ENCODE peak calls at places on chromosome 7, in nine cellular contexts. K is transverse colon, G is suprapubic skin, J is sigmoid colon, S is A549, W is stomach, X is SK-N-SH, R is HepG2, I is tibial nerve. O is an unnamed sample.

GRCh38 chr7:69939317-69939716 is 341.0 kb downstream of the AUTS2 start:
- DNase-seq in G (no peak), K (no peak), I (no peak), S (no peak), J (no peak), X (no peak), W (no peak), R (no peak), O (no peak)

GRCh38 chr7:78760620-78761355 is 692.7 kb downstream of the MAGI2 start:
- DNase-seq in S (no peak), X (no peak), G (no peak), K (no peak), J (no peak), I (no peak), R (no peak), W (no peak), O (no peak)

GRCh38 chr7:137443616-137444015 is 100.1 kb upstream of the PTN start:
- DNase-seq in K (no peak), W (no peak), S (no peak), R (no peak), G (no peak), I (no peak), J (no peak), X (no peak), O (no peak)

GRCh38 chr7:30755384-30756154 is 3.6 kb downstream of the INMT start:
- DNase-seq in X (peak; percentile 92), S (no peak), G (no peak), K (no peak), J (peak; percentile 93), W (no peak), I (peak; percentile 24), R (no peak), O (no peak)

GRCh38 chr7:134547738-134548054 is 1.2 kb upstream of the AKR1B15 start:
- DNase-seq in J (peak; percentile 87), X (no peak), R (no peak), I (peak; percentile 55), K (peak; percentile 76), G (no peak), W (peak; percentile 78), S (peak; percentile 97), O (no peak)

GRCh38 chr7:101733713-101734475 is 83.5 kb upstream of the CUX1 start:
- DNase-seq in G (no peak), S (no peak), J (no peak), K (peak; percentile 53), X (peak; percentile 66), R (peak; percentile 57), I (no peak), W (peak; percentile 66), O (no peak)

GRCh38 chr7:126790763-126791162 is 462.0 kb downstream of the GRM8 start:
- DNase-seq in G (no peak), R (no peak), S (no peak), W (no peak), J (no peak), X (no peak), I (no peak), K (no peak), O (no peak)

GRCh38 chr7:85866540-85866939 is 679.7 kb upstream of the SEMA3D start:
- DNase-seq in S (no peak), R (no peak), I (no peak), J (no peak), G (no peak), W (no peak), K (no peak), X (no peak), O (no peak)

GRCh38 chr7:140214075-140214684 is 37.4 kb upstream of the KDM7A start:
- DNase-seq in X (peak; percentile 49), I (no peak), R (peak; percentile 42), G (peak; percentile 83), K (peak; percentile 87), J (no peak), S (no peak), W (peak; percentile 92), O (no peak)

GRCh38 chr7:106345421-106346166 is 60.8 kb upstream of the NAMPT start:
- DNase-seq in J (no peak), K (no peak), R (no peak), S (no peak), I (no peak), G (no peak), X (no peak), W (no peak), O (no peak)

GRCh38 chr7:20206104-20206896 is 10.9 kb downstream of the MACC1 start:
- DNase-seq in G (no peak), R (no peak), I (no peak), W (no peak), K (no peak), S (no peak), J (no peak), X (no peak), O (no peak)

GRCh38 chr7:158078161-158078910 is 509.3 kb downstream of the PTPRN2 start:
- DNase-seq in J (peak; percentile 22), R (no peak), I (no peak), S (no peak), X (peak; percentile 17), G (no peak), W (peak; percentile 10), K (no peak), O (no peak)

GRCh38 chr7:33516634-33517033 is 387.3 kb downstream of the BBS9 start:
- DNase-seq in W (no peak), G (no peak), J (no peak), R (no peak), S (no peak), I (no peak), K (no peak), X (no peak), O (no peak)

DNA sequence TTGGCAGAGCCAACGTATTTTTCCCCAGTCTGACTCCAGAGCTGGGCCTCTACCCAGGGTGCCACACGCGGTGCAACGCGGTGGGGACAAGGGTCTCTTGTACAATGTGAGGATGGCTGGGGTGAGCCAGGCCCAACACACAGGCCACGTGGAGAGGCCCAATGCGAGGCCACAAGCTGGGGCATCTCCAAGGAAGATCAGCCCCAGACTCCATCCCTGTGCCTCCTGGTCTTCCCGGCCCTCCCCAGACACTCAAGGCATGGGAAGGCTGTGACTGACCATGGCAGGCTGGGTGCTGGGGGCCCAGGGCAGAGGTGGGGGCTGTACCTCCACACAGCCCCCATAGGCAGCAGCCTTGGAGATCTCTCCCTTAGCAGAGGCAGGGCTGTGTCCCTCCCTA is 135.3 kb upstream of the FAM20C start:
- DNase-seq in J (peak; percentile 49), R (no peak), G (peak; percentile 26), I (no peak), K (peak; percentile 1), W (no peak), S (no peak), X (no peak), O (no peak)
- TF ChIP-seq EP300 in J (no peak), R (no peak), G (no peak), I (no peak), K (no peak), W (no peak), S (no peak), X (no peak), O (no peak)

DNA sequence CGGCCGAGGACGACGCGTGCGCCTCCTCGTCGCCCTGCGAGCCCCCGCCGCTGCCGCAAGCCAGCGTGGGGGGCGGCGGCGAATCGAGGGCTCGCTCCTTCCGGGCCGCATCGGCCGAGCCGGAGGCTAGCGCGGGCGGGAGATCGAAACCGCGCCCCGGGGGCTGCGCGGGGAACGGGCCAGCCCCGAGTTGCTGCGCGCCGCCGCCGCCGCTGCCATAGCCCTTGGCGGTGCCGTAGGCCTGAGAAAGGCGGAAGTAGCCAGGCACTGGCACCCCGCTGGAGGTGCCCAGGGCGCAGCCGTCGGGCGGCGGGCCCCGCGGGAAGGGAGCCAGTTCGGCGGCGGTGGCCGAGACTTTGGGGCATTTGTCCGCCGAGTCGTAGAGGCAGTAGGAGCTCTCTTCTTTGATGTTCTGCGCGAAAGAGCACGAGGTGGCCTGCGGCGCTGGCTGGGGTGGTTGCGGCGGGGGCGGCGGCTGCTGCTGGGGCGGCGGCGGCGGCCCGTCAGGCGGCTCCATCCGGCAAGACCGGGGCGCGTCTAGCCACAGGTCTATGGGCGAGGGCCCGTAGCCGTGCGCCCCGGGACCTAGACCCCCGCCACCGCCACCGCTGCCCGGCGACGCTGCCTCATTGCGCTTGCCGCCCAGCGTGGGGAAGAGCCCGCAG is 576 bp downstream of the HOXA10 start:
- DNase-seq in X (peak; percentile 54), K (peak; percentile 34), W (peak; percentile 28), G (peak; percentile 74), S (no peak), R (no peak), J (peak; percentile 74), I (peak; percentile 12), O (no peak)
- TF ChIP-seq EP300 in X (no peak), K (no peak), W (no peak), G (no peak), S (no peak), R (no peak), J (no peak), I (no peak), O (no peak)

GRCh38 chr7:5143935-5144903 is 45.8 kb upstream of the WIPI2 start:
- DNase-seq in I (no peak), J (no peak), S (no peak), G (no peak), K (peak; percentile 23), R (no peak), W (peak; percentile 26), X (peak; percentile 40), O (no peak)
- TF ChIP-seq EP300 in I (no peak), J (no peak), S (no peak), G (no peak), K (no peak), R (no peak), W (no peak), X (no peak), O (no peak)

GRCh38 chr7:21547511-21547910 is 4.7 kb downstream of the DNAH11 start:
- DNase-seq in X (no peak), G (no peak), S (no peak), R (no peak), I (no peak), W (no peak), J (no peak), K (no peak), O (no peak)

GRCh38 chr7:21548491-21548890 is 5.7 kb downstream of the DNAH11 start:
- DNase-seq in X (no peak), K (no peak), I (no peak), R (no peak), W (no peak), J (no peak), G (no peak), S (no peak), O (no peak)

GRCh38 chr7:21550076-21550475 is 7.2 kb downstream of the DNAH11 start:
- DNase-seq in G (no peak), K (no peak), R (no peak), W (no peak), J (no peak), X (no peak), I (no peak), S (no peak), O (no peak)

DNA sequence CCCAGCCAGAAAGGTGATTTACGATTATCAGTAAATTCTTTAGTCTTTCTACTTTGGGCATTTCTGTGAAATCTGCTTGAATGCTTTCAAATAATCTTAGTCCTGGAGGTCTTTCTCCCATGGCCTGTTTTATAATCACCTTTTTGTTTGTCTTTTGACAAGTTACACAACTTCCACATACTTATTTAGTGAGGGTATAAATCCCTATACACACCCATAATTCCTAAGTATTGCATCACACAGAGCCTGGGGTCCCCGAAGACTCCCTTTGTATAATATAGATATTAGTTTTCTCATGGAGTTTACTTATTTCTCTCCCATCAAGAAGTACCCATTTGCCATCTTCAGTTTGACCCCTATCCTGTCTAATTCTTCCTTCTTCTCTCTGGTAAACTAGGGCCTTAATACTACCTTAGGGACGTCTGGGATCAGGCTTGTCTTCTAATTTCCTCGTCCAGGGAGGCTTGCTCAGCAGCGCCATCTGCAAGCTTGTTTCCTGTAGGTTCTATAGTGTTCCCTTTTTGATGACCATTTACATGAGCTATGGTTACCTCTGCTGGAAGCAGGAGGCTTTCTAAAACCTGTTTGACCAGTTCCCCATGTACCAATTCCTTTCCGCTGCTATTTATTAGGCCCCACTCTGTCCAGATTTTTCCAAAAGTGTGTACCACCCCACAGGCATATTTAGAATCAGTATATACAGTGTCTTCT is 8.1 kb downstream of the DNAH11 start:
- DNase-seq in G (no peak), X (no peak), K (no peak), S (no peak), W (no peak), R (no peak), I (no peak), J (no peak), O (no peak)
- TF ChIP-seq EP300 in G (no peak), X (no peak), K (no peak), S (no peak), W (no peak), R (no peak), I (no peak), J (no peak), O (no peak)

O was measured in esophagus muscularis mucosa.